ENCODE peak calls at places on chromosomes 7 and 10, in ten cellular contexts. B is HepG2; J is CD8-positive, alpha-beta memory T cell; R is CD8-positive, alpha-beta T cell; U is PC-3; X is cardiac muscle cell; T is Panc1; G is colonic mucosa; I is PC-9; C is mesendoderm. O is an unnamed sample. For H3K27me3, the result is how much of the 10 kb centered on the place peaks cover.

GRCh38 chr10:43227911-43228782 is 38.7 kb downstream of the RASGEF1A start:
- DNase-seq in B (no peak), J (peak), R (peak), U (no peak), X (no peak), T (no peak), G (no peak), I (peak), C (no peak), O (no peak)

GRCh38 chr7:49787980-49788379 is 14.5 kb downstream of the VWC2 start:
- DNase-seq in B (no peak), J (no peak), R (no peak), U (no peak), X (no peak), T (no peak), G (no peak), I (no peak), C (no peak), O (no peak)

GRCh38 chr7:44847509-44847919 is 373 bp downstream of the H2AZ2 start:
- DNase-seq in B (peak), J (peak), R (peak), U (peak), X (peak), T (peak), G (peak), I (peak), C (peak), O (peak)

GRCh38 chr10:21144047-21144446 is 246.9 kb upstream of the NEBL start:
- DNase-seq in B (no peak), J (no peak), R (no peak), U (peak), X (no peak), T (no peak), G (no peak), I (peak), C (peak), O (peak)

GRCh38 chr10:71455035-71455434 is 58.3 kb downstream of the CDH23 start:
- DNase-seq in B (no peak), J (no peak), R (no peak), U (no peak), X (no peak), T (no peak), G (no peak), I (no peak), C (no peak), O (no peak)

GRCh38 chr10:43689618-43689954 is 40.9 kb upstream of the ZNF32 start:
- DNase-seq in B (no peak), J (no peak), R (peak), U (peak), X (peak), T (no peak), G (peak), I (no peak), C (peak), O (no peak)

GRCh38 chr10:47114680-47115186 is 185.3 kb upstream of the GDF10 start:
- DNase-seq in B (no peak), J (no peak), R (no peak), U (no peak), X (no peak), T (no peak), G (no peak), I (no peak), C (no peak), O (no peak)

GRCh38 chr7:107609861-107610260 is 29.8 kb downstream of the BCAP29 start:
- DNase-seq in B (no peak), J (no peak), R (no peak), U (no peak), X (no peak), T (no peak), G (no peak), I (no peak), C (no peak), O (no peak)

GRCh38 chr7:151306374-151306773 is 35.2 kb upstream of the NUB1 start:
- DNase-seq in B (no peak), J (no peak), R (no peak), U (no peak), X (no peak), T (no peak), G (no peak), I (no peak), C (no peak), O (no peak)

GRCh38 chr10:29767958-29768357 is 133.2 kb upstream of the SVIL start:
- DNase-seq in B (no peak), J (no peak), R (no peak), U (no peak), X (no peak), T (no peak), G (no peak), I (no peak), C (no peak), O (no peak)

GRCh38 chr10:9819756-9820494 is 1197.7 kb upstream of the CELF2 start:
- DNase-seq in B (no peak), J (no peak), R (no peak), U (no peak), X (no peak), T (no peak), G (no peak), I (no peak), C (no peak), O (no peak)

GRCh38 chr10:124636271-124636993 is 107.7 kb downstream of the FAM53B start:
- DNase-seq in B (no peak), J (peak), R (peak), U (no peak), X (no peak), T (no peak), G (no peak), I (no peak), C (no peak), O (no peak)

GRCh38 chr10:124639206-124639605 is 105.0 kb downstream of the FAM53B start:
- DNase-seq in B (no peak), J (no peak), R (no peak), U (no peak), X (no peak), T (no peak), G (no peak), I (no peak), C (no peak), O (no peak)

GRCh38 chr10:124639646-124640045 is 104.5 kb downstream of the FAM53B start:
- DNase-seq in B (no peak), J (no peak), R (no peak), U (no peak), X (no peak), T (no peak), G (no peak), I (no peak), C (no peak), O (no peak)

GRCh38 chr10:124637746-124638145 is 106.4 kb downstream of the FAM53B start:
- DNase-seq in B (no peak), J (no peak), R (no peak), U (no peak), X (no peak), T (no peak), G (no peak), I (no peak), C (no peak), O (no peak)

GRCh38 chr10:124637091-124637700 is 107.0 kb downstream of the FAM53B start:
- DNase-seq in B (no peak), J (no peak), R (no peak), U (no peak), X (no peak), T (no peak), G (no peak), I (no peak), C (no peak), O (no peak)
- H3K4me3 ChIP-seq in B (no peak), J (peak), R (peak), U (no peak), X (no peak), T (no peak), G (no peak), I (no peak), C (no peak), O (no peak)

GRCh38 chr7:155529346-155529745 is 17.0 kb downstream of the CNPY1 start:
- DNase-seq in B (no peak), J (no peak), R (no peak), U (no peak), X (no peak), T (no peak), G (no peak), I (no peak), C (no peak), O (no peak)
- H3K27me3 ChIP-seq in B (half or more), J (under half), R (under half), U (under half), X (half or more), T (under half), G (under half), I (half or more), C (under half), O (under half)

GRCh38 chr7:20132596-20132995 is 84.6 kb downstream of the MACC1 start:
- DNase-seq in B (no peak), J (no peak), R (no peak), U (peak), X (no peak), T (no peak), G (no peak), I (peak), C (peak), O (no peak)

GRCh38 chr7:20133803-20134202 is 83.4 kb downstream of the MACC1 start:
- DNase-seq in B (no peak), J (no peak), R (no peak), U (no peak), X (no peak), T (no peak), G (no peak), I (no peak), C (no peak), O (no peak)

GRCh38 chr7:20131776-20132175 is 85.4 kb downstream of the MACC1 start:
- DNase-seq in B (no peak), J (no peak), R (no peak), U (no peak), X (no peak), T (no peak), G (no peak), I (no peak), C (no peak), O (no peak)

GRCh38 chr7:20140278-20141058 is 76.7 kb downstream of the MACC1 start:
- DNase-seq in B (no peak), J (no peak), R (no peak), U (no peak), X (no peak), T (no peak), G (no peak), I (no peak), C (no peak), O (no peak)

DNA sequence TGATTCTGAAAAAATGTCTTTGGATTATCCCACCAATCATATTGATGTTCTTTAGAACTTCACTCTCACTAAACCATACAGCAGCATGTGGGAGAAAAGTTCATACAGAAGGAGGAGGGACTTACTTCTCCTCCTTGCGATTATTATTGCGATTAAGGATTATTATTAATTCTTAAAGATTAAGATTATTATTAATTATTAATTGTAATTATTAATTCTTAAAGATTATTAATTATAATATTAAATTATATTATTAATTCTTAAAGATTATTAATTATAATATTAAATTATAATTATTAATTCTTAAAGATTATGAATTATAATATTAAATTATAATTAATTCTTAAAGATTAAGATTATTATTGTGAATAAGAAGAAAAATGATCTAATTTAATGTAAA is 80.5 kb downstream of the MACC1 start:
- DNase-seq in B (no peak), J (no peak), R (no peak), U (no peak), X (no peak), T (no peak), G (no peak), I (no peak), C (no peak), O (no peak)
- H3K4me3 ChIP-seq in B (no peak), J (no peak), R (no peak), U (no peak), X (no peak), T (no peak), G (no peak), I (no peak), C (no peak), O (no peak)

DNA sequence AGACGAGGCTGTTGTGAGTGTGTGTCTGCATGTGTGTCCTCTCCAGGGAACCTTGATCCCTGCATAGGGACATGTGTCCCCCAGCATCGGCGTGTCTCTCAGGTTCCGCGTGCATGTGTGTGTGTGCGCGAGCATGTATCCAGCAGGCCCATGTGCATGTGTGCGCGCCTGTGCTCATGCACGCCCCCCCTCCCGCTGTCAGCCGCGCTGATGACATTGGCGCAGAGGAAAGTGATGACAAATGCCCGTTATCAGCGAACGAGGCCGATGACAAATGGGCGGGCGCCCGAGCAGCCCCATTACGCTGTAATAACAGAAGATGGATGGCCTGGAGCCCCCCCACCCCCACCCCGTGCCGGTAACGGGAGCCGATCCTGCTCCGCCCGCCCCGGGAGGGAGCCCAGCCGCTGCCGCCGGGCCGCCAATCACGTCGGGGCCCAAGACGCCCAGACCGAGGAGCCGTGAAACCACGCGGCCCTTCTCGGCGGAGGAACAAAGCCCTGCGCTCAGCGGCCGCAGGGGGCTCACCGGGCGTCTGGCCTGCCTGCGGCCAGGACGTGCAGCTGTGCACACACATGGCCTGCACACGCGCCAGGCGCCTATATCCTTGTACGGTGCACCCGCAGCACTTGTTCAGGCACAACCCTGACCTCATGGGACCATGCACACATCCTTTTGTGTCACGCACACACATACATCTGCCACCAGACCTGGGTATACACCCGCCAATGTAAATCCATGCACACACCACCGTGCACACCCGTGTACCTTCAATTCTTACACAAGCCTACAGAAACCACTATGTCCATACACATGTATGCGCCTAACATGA is 21.5 kb downstream of the POLL start:
- DNase-seq in B (no peak), J (no peak), R (no peak), U (peak), X (peak), T (no peak), G (no peak), I (no peak), C (peak), O (no peak)
- H3K27me3 ChIP-seq in B (half or more), J (under half), R (under half), U (under half), X (under half), T (under half), G (under half), I (under half), C (under half), O (under half)

GRCh38 chr10:8045728-8046494 is 8.6 kb upstream of the GATA3 start:
- DNase-seq in B (no peak), J (no peak), R (no peak), U (no peak), X (no peak), T (no peak), G (no peak), I (no peak), C (peak), O (no peak)
- H3K4me3 ChIP-seq in B (peak), J (no peak), R (no peak), U (no peak), X (peak), T (peak), G (no peak), I (peak), C (peak), O (no peak)

GRCh38 chr10:13686331-13686752 is 99.6 kb downstream of the PRPF18 start:
- DNase-seq in B (no peak), J (no peak), R (no peak), U (no peak), X (peak), T (no peak), G (no peak), I (no peak), C (no peak), O (peak)

GRCh38 chr10:13693783-13694450 is 107.2 kb downstream of the PRPF18 start:
- DNase-seq in B (no peak), J (no peak), R (no peak), U (no peak), X (no peak), T (no peak), G (no peak), I (no peak), C (no peak), O (no peak)

GRCh38 chr10:13695588-13695987 is 108.8 kb downstream of the PRPF18 start:
- DNase-seq in B (no peak), J (no peak), R (no peak), U (no peak), X (no peak), T (no peak), G (no peak), I (no peak), C (no peak), O (no peak)

GRCh38 chr10:13685885-13686284 is 99.1 kb downstream of the PRPF18 start:
- DNase-seq in B (no peak), J (no peak), R (no peak), U (no peak), X (no peak), T (no peak), G (no peak), I (no peak), C (no peak), O (peak)

GRCh38 chr10:13690281-13690825 is 103.6 kb downstream of the PRPF18 start:
- DNase-seq in B (no peak), J (no peak), R (no peak), U (no peak), X (no peak), T (no peak), G (no peak), I (peak), C (peak), O (peak)
- H3K27me3 ChIP-seq in B (under half), J (under half), R (under half), U (under half), X (under half), T (under half), G (under half), I (under half), C (under half), O (under half)

DNA sequence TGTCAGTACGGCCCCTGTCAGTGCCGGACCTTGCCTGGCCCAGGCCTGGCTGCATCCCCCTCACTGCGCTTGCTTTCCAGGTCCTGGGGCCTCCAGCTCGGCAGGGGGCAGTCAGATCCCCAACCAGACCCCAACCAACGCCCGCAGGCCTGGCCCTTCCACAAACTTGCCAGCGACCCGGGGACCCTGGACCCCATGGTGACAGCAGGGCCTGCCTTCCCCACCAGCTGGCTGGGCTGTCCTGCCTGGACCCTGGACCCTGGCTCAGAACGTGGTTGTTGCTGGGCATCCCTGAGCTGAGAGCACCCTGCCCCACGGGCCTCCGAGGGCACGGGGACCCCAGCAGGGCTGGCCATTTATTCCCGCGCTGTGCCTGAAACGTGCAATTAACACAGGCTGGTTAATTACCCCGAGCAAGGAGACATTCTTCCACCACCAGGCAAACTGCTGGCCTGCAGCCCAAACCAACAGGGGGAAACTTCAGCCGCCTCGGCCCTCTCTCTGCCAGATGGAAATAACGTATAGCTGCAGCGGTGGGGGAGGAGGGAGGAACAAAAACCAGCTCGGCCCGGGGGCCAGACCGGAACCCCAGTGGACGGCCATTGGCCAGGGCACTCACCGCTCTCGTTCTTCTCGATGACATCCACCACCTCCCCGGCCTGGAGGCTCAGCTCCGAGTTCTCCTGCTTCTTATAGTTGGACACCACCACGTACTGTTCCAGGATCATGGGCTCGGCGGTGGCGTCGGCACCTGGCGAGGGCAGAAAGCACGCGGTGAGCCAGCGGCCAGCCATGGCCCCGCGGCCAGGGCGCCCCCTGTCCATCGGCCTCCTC is 167.1 kb downstream of the NEURL1 start:
- DNase-seq in B (peak), J (peak), R (no peak), U (no peak), X (no peak), T (no peak), G (no peak), I (peak), C (peak), O (no peak)
- H3K4me3 ChIP-seq in B (peak), J (peak), R (peak), U (no peak), X (no peak), T (peak), G (peak), I (peak), C (no peak), O (peak)

DNA sequence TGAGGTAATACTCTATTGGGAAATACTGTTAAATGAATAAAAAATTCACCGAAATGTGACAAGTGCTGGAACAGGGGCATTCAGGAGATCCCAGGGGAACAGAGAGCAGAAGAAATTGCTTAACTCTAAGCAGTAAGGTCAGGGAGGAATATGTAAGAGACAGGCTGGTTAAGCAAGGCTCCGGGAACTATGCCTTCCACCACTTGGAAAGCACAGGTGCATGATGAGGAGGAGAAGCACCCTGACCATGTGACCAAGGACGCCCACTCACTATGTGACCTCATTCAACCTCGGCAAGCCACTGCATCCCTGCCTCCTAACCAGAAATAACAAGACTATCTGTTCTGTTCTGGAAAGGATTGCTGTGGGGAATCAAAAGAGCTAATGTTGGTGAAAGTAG is 218.4 kb downstream of the ELMO1 start:
- DNase-seq in B (no peak), J (no peak), R (no peak), U (no peak), X (no peak), T (no peak), G (no peak), I (no peak), C (no peak), O (no peak)
- H3K27me3 ChIP-seq in B (under half), J (under half), R (under half), U (half or more), X (under half), T (half or more), G (under half), I (under half), C (under half), O (under half)